ENCODE peak calls at places on chromosomes 5 and 9, in ten cellular contexts. J, G, Y, D, B, C, H, A, T and W are unnamed samples.

GRCh38 chr5:41193462-41194166 is 19.7 kb downstream of the C6 start:
- DNase-seq in D (peak; percentile 12), Y (no peak), A (no peak), G (no peak), J (no peak), B (no peak), T (peak; percentile 85), H (peak; percentile 99), C (peak; percentile 100), W (no peak)

GRCh38 chr9:35538361-35539234 is 48.7 kb downstream of the RUSC2 start:
- DNase-seq in Y (no peak), T (no peak), J (no peak), D (peak; percentile 52), G (peak; percentile 76), H (peak; percentile 35), B (no peak), A (no peak), C (peak; percentile 91), W (no peak)

GRCh38 chr5:132589467-132589866 is 32.7 kb downstream of the RAD50 start:
- DNase-seq in C (no peak), A (no peak), J (no peak), Y (no peak), G (no peak), T (no peak), H (no peak), B (no peak), D (no peak), W (no peak)

GRCh38 chr5:91434348-91434747 is 51.2 kb upstream of the ARRDC3 start:
- DNase-seq in D (no peak), Y (no peak), J (no peak), H (no peak), G (no peak), A (no peak), T (no peak), B (no peak), C (peak; percentile 12), W (no peak)

GRCh38 chr5:20368581-20368980 is 380.6 kb upstream of the CDH18 start:
- DNase-seq in D (no peak), T (no peak), G (no peak), A (no peak), H (no peak), Y (no peak), C (no peak), B (no peak), J (no peak), W (no peak)

GRCh38 chr5:58871648-58872242 is 288.9 kb downstream of the RAB3C start:
- DNase-seq in B (peak; percentile 16), A (no peak), Y (no peak), J (peak; percentile 27), T (no peak), G (no peak), D (peak; percentile 59), C (peak; percentile 68), H (no peak), W (no peak)

GRCh38 chr9:94827584-94828304 is 101.2 kb downstream of the AOPEP start:
- DNase-seq in B (no peak), C (peak; percentile 78), T (no peak), D (no peak), Y (no peak), G (no peak), A (no peak), H (no peak), J (no peak), W (no peak)

GRCh38 chr5:81773574-81773973 is 22.7 kb upstream of the SSBP2 start:
- DNase-seq in J (no peak), D (no peak), B (no peak), T (no peak), Y (no peak), C (no peak), H (no peak), A (no peak), G (no peak), W (no peak)

GRCh38 chr5:179219661-179220620 is 125.3 kb downstream of the ADAMTS2 start:
- DNase-seq in G (no peak), J (no peak), C (no peak), H (no peak), Y (no peak), A (no peak), T (no peak), B (no peak), D (no peak), W (no peak)

GRCh38 chr5:146528232-146528631 is 12.2 kb upstream of the GPR151 start:
- DNase-seq in D (no peak), T (no peak), A (no peak), B (no peak), G (no peak), H (no peak), J (no peak), Y (no peak), C (peak; percentile 33), W (no peak)

GRCh38 chr5:74974451-74975089 is 77.8 kb downstream of the GCNT4 start:
- DNase-seq in H (no peak), B (no peak), G (no peak), T (no peak), D (no peak), J (no peak), A (no peak), Y (no peak), C (no peak), W (no peak)

GRCh38 chr9:3827175-3827574 is 301.4 kb upstream of the RFX3 start:
- DNase-seq in T (no peak), G (no peak), J (no peak), B (no peak), A (no peak), D (peak; percentile 95), H (peak; percentile 50), Y (no peak), C (no peak), W (no peak)

GRCh38 chr5:42718591-42718990 is 38.0 kb upstream of the CCDC152 start:
- DNase-seq in G (no peak), C (peak; percentile 10), A (no peak), T (no peak), D (peak; percentile 2), Y (peak; percentile 21), B (no peak), H (no peak), J (no peak), W (no peak)

GRCh38 chr9:26802921-26803320 is 89.7 kb downstream of the CAAP1 start:
- DNase-seq in G (no peak), Y (no peak), H (no peak), T (no peak), B (no peak), C (no peak), A (no peak), D (no peak), J (no peak), W (no peak)

GRCh38 chr5:38249812-38250211 is 8.5 kb upstream of the EGFLAM start:
- DNase-seq in D (no peak), T (no peak), J (no peak), H (no peak), C (no peak), Y (no peak), G (no peak), B (no peak), A (no peak), W (no peak)

GRCh38 chr5:160353379-160353778 is 17.0 kb downstream of the C1QTNF2 start:
- DNase-seq in B (no peak), A (no peak), G (no peak), C (no peak), T (no peak), Y (no peak), J (no peak), D (no peak), H (no peak), W (no peak)

GRCh38 chr5:74641014-74641777 is 668 bp upstream of the ENC1 start:
- DNase-seq in B (peak; percentile 29), A (peak; percentile 34), G (peak; percentile 76), J (peak; percentile 63), H (peak; percentile 80), C (peak; percentile 76), T (peak; percentile 96), D (peak; percentile 78), Y (peak; percentile 71), W (peak; percentile 34)

GRCh38 chr9:124216474-124217176 is 41.1 kb upstream of the NEK6 start:
- DNase-seq in C (no peak), A (peak; percentile 53), D (no peak), G (no peak), T (no peak), J (peak; percentile 84), H (peak; percentile 35), B (peak; percentile 39), Y (peak; percentile 87), W (peak; percentile 40)

DNA sequence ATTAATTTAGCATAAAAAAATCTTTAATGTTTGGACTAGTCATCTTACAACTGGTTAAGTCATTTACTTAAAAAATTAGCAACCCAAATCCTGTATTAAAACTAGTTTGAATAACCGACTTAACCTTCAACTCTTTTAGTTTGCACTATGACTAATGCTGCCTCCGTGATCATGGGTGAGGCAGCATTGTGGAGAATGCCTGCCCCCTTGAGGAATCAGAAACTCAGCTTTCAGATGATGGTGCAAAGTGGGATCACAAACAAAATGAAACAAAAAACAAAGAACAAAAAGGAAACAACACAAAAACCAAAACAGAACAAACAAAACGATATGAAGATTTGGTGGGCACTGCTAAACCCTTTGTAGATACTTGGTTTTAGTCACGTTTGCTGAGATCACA is 127.0 kb upstream of the PALM2AKAP2 start:
- DNase-seq in C (peak; percentile 45), J (no peak), Y (no peak), B (no peak), H (no peak), T (no peak), A (no peak), G (no peak), D (peak; percentile 74), W (no peak)
- TF ChIP-seq CTCF in C (peak; percentile 50), J (no peak), Y (peak; percentile 17), B (no peak), H (peak; percentile 10), T (no peak), A (no peak), G (no peak), D (peak; percentile 62), W (no peak)

DNA sequence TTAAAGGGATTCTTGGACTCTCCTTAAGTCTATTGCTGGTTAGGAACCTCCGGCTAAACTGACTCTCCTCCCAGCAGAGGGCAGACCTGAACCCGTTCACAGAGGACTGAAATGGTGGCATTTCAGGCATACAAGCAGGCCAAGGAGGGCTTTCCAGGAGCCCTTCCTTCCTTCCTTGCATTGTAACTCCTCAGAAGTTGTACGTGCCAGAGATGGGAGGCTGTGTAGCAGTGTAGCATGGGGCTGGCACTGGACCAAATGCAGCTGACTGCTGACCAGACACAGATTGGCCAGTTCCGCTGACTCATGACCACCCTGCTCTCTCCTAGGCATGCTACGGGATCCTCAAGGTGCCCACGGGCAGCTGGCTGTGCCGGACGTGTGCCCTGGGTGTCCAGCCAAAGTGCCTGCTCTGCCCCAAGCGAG is 36.4 kb downstream of the JADE2 start:
- DNase-seq in D (peak; percentile 33), C (peak; percentile 97), B (no peak), A (no peak), T (no peak), H (peak; percentile 49), J (peak; percentile 47), G (no peak), Y (no peak), W (no peak)
- TF ChIP-seq CTCF in D (peak; percentile 38), C (peak; percentile 68), B (peak; percentile 36), A (no peak), T (peak; percentile 20), H (no peak), J (peak; percentile 71), G (no peak), Y (peak; percentile 19), W (no peak)

GRCh38 chr5:166961028-166961427 is 1330.4 kb upstream of the WWC1 start:
- DNase-seq in C (no peak), H (no peak), A (no peak), T (no peak), B (no peak), J (no peak), D (no peak), G (no peak), Y (no peak), W (no peak)
- TF ChIP-seq CTCF in C (no peak), H (no peak), A (no peak), T (peak; percentile 54), B (no peak), J (peak; percentile 45), D (no peak), G (no peak), Y (no peak), W (no peak)

GRCh38 chr5:73115399-73116051 is 4.8 kb upstream of the TMEM171 start:
- DNase-seq in G (no peak), T (no peak), C (peak; percentile 37), J (no peak), A (no peak), D (peak; percentile 58), Y (no peak), B (no peak), H (no peak), W (no peak)
- TF ChIP-seq CTCF in G (no peak), T (no peak), C (no peak), J (no peak), A (no peak), D (no peak), Y (no peak), B (no peak), H (no peak), W (no peak)